ENCODE peak calls at places on chromosomes 1 and 21, in eight cellular contexts. S is neural progenitor cell, Q is AG09319, F is spleen, T is brain microvascular endothelial cell, V is retinal pigment epithelial cell, Z is choroid plexus epithelial cell, A is A549. G is an unnamed sample.

GRCh38 chr1:84632975-84633427 is 57.3 kb downstream of the SSX2IP start:
- DNase-seq in S (no peak), Q (no peak), F (no peak), T (peak), V (no peak), Z (peak), A (peak), G (peak)

GRCh38 chr21:23016617-23017016 is 2018.4 kb downstream of the NCAM2 start:
- DNase-seq in S (peak), Q (no peak), F (no peak), T (no peak), V (peak), Z (peak), A (no peak), G (no peak)

GRCh38 chr1:194289569-194290266 is 1103.3 kb upstream of the B3GALT2 start:
- DNase-seq in S (no peak), Q (no peak), F (no peak), T (no peak), V (no peak), Z (no peak), A (no peak), G (no peak)

GRCh38 chr21:38228115-38228514 is 28.7 kb upstream of the KCNJ15 start:
- DNase-seq in S (no peak), Q (no peak), F (no peak), T (no peak), V (no peak), Z (no peak), A (no peak), G (no peak)

GRCh38 chr1:20448626-20449215 is 37.3 kb downstream of the CAMK2N1 start:
- DNase-seq in S (peak), Q (no peak), F (no peak), T (no peak), V (no peak), Z (no peak), A (no peak), G (no peak)

GRCh38 chr1:6260961-6261614 is at the start of gene GPR153:
- DNase-seq in S (peak), Q (no peak), F (no peak), T (no peak), V (no peak), Z (peak), A (no peak), G (no peak)

GRCh38 chr1:2593251-2593878 is 6.8 kb downstream of the PRXL2B start:
- DNase-seq in S (no peak), Q (no peak), F (peak), T (no peak), V (no peak), Z (no peak), A (no peak), G (no peak)

GRCh38 chr1:46043491-46044017 is 88.9 kb downstream of the PIK3R3 start:
- DNase-seq in S (no peak), Q (no peak), F (peak), T (no peak), V (no peak), Z (no peak), A (no peak), G (no peak)

GRCh38 chr1:228136908-228137307 is 3.2 kb upstream of the GUK1 start:
- DNase-seq in S (no peak), Q (no peak), F (no peak), T (no peak), V (no peak), Z (no peak), A (no peak), G (no peak)

DNA sequence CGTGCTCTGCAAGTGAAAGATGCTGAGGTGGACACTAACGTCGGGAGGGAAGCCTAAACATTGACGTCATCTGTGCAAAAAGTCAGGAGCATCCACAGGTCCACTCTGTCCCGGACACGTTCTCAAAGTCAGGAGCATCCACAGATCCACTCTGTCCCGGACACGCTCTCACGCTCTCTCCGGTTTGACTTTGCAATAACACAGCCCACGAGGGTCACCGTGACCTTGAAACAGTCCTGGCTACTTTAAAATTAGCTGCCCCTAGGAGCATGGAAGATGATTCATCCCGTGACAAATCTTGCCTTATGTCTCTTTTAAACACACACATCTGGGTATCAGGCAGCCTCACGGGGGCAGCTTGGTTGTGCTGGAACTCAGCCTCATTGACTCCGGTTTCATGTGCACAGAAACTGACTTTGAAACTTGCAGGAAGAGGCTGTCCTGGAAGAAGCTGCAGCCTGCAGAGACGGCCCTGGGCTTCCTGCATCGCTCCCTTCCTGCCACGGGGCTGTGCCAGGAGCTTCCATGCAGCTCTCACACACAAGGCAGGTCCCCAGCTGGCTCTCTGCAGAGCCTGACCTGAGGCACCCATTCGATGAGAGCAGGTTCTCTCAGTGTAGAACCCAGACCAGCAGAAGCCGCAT is 18.1 kb upstream of the COL18A1 start:
- DNase-seq in S (no peak), Q (peak), F (peak), T (peak), V (no peak), Z (peak), A (no peak), G (no peak)
- TF ChIP-seq CTCF in S (no peak), Q (peak), F (no peak), T (peak), V (peak), Z (peak), A (no peak), G (peak)

DNA sequence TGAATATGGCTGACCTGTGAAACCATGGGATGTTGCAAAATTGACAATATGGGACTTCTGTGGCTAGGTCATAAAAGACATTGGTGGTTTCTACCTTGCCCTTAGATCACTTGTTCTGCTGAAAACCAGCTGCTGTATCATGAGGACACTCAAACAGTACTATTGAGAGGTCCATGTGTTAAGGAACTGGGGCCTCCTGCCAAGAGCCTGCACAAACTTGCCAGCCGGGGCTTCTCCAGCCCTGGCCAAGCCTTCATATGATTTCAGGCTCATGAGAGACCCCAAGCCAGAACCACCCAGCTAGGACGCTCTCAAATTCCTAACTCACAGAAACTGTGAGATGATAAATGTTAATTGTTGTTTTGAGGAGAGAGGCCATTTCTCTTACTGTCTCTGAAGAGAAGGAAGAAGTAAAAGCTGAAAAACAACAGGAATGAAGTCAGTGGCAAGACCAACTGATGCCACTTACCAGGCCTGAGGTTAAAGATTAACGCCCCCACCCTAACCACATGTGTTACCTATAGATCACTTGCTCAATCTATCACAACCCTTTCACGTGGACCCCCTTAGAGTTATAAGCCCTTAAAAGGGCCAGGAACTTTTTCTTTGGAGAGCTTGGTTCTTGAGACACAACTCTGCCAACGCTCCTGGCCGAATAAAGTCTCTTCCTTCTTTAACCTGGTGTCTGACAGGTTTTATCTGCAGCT is 3.9 kb upstream of the PITHD1 start:
- DNase-seq in S (no peak), Q (no peak), F (no peak), T (no peak), V (no peak), Z (no peak), A (no peak), G (no peak)
- TF ChIP-seq CTCF in S (no peak), Q (no peak), F (no peak), T (no peak), V (no peak), Z (no peak), A (no peak), G (no peak)

GRCh38 chr21:42973991-42974831 is at the start of gene PKNOX1:
- DNase-seq in S (peak), Q (peak), F (peak), T (peak), V (peak), Z (peak), A (peak), G (peak)
- TF ChIP-seq CTCF in S (no peak), Q (no peak), F (no peak), T (no peak), V (no peak), Z (peak), A (no peak), G (no peak)

DNA sequence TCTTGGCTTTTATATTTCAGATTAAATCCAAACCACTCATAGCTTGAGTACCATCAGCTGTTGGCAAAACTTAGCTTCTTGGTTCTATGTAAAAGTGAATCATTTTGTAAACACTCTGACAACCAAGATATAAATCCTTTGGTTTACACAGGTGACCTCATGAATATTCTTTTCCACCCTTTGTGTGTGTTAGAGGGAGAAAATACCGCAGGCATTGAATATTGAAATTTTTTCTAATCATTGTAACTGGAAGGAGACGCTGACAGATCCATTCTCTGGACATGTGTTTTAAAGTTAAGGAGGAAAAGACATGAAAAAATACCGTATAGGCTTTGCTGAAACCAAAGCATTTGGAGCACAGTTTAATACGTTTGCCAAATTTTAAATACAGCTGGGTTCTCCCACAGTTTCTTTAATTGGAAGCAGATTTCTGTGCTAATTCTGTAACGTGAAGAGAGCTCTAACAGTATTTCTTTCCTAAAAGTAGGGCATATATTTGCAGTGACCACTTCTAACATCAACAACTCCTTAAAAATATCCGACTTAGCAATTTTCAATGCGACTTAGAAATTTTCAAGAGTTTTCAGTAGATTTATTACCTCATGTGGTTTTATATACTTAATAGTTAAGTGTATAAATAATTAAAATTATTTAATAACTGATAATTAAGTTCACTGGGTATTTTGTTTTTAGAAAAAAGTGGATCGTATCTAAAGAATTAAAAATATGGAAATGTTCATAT is 388.2 kb downstream of the USP25 start:
- DNase-seq in S (no peak), Q (peak), F (no peak), T (peak), V (no peak), Z (peak), A (no peak), G (no peak)
- TF ChIP-seq CTCF in S (no peak), Q (no peak), F (no peak), T (no peak), V (no peak), Z (no peak), A (no peak), G (no peak)

GRCh38 chr21:25243809-25244208 is 363.5 kb downstream of the MRPL39 start:
- DNase-seq in S (no peak), Q (no peak), F (no peak), T (no peak), V (no peak), Z (no peak), A (no peak), G (no peak)
- TF ChIP-seq CTCF in S (no peak), Q (no peak), F (no peak), T (no peak), V (no peak), Z (no peak), A (no peak), G (no peak)

DNA sequence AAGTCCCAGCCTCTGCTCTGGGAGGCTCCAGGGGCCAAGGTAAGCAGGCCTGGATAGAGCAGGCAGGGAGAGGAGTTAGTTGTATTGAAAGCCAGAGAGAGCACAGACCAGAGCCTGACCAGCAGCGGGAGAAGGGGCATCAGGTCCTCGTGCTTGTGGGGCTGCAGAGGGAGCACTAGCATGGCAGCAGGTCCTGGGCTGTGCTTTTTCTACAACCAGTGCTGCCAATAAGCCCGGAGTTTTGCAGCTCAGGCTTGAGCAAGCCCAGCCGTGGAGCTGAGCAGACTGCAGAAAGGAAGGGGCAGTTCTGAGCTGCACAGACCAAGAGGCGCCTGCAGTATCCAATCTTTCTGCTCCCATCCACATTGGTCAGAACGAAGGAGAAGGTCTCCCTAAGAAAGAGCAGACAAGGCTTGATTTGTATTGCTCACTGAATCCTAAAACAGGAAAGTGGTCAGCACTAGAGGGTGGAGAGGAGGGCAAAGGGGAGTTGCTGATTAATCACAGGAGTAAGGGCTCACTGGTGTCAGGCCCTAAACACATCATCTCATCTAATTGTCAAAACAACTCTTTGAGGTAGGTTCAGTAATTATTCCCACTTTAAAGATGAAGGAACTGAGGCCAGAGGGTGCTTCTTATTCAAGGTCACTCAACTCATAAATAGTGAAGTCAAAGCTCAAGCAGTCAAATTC is 2.7 kb downstream of the DENND2D start:
- DNase-seq in S (peak), Q (no peak), F (peak), T (peak), V (no peak), Z (peak), A (peak), G (no peak)
- TF ChIP-seq CTCF in S (peak), Q (peak), F (no peak), T (no peak), V (peak), Z (peak), A (peak), G (peak)